ENCODE peak calls at places on chromosomes 1 and 21, in six cellular contexts. Q is HepG2, C is HCT116, G is H1, W is K562, Y is GM12878. D is an unnamed sample.

GRCh38 chr1:24535021-24535424 is 20.9 kb upstream of the NCMAP start:
- DNase-seq in Q (no peak), C (no peak), G (no peak), W (no peak), Y (no peak), D (no peak)

GRCh38 chr21:33892853-33893252 is 22.8 kb downstream of the ATP5PO start:
- DNase-seq in Q (peak; percentile 41), C (no peak), G (peak; percentile 64), W (peak; percentile 55), Y (no peak), D (peak; percentile 64)

GRCh38 chr1:184649500-184649899 is 105.2 kb downstream of the EDEM3 start:
- DNase-seq in Q (no peak), C (no peak), G (no peak), W (no peak), Y (peak; percentile 57), D (no peak)

GRCh38 chr21:36647279-36648093 is 51.4 kb upstream of the SIM2 start:
- DNase-seq in Q (peak; percentile 68), C (no peak), G (no peak), W (no peak), Y (no peak), D (no peak)

GRCh38 chr1:109923946-109924275 is 13.3 kb downstream of the CSF1 start:
- DNase-seq in Q (no peak), C (no peak), G (no peak), W (no peak), Y (no peak), D (no peak)

GRCh38 chr1:48776400-48777218 is at the start of gene BEND5:
- DNase-seq in Q (no peak), C (no peak), G (peak; percentile 47), W (no peak), Y (no peak), D (peak; percentile 70)

GRCh38 chr21:17051054-17051453 is 461.8 kb upstream of the CXADR start:
- DNase-seq in Q (no peak), C (no peak), G (no peak), W (no peak), Y (no peak), D (no peak)

GRCh38 chr1:37797750-37798345 is 4.2 kb downstream of the MANEAL start:
- DNase-seq in Q (no peak), C (no peak), G (no peak), W (no peak), Y (no peak), D (no peak)

GRCh38 chr1:85361106-85361505 is 84.7 kb upstream of the BCL10 start:
- DNase-seq in Q (peak; percentile 10), C (no peak), G (no peak), W (no peak), Y (no peak), D (no peak)

GRCh38 chr1:109161836-109162606 is 48.1 kb downstream of the ELAPOR1 start:
- DNase-seq in Q (no peak), C (no peak), G (no peak), W (no peak), Y (peak; percentile 58), D (no peak)

GRCh38 chr21:33951276-33952178 is 35.9 kb upstream of the ATP5PO start:
- DNase-seq in Q (no peak), C (no peak), G (no peak), W (no peak), Y (peak; percentile 45), D (no peak)

GRCh38 chr1:75786901-75787455 is 922 bp downstream of the RABGGTB start:
- DNase-seq in Q (no peak), C (no peak), G (no peak), W (no peak), Y (no peak), D (no peak)

GRCh38 chr1:205545991-205546390 is 41.5 kb downstream of the CDK18 start:
- DNase-seq in Q (no peak), C (no peak), G (no peak), W (no peak), Y (no peak), D (no peak)

GRCh38 chr1:247409869-247410544 is 6.0 kb upstream of the NLRP3 start:
- DNase-seq in Q (no peak), C (no peak), G (no peak), W (no peak), Y (peak; percentile 92), D (no peak)

GRCh38 chr1:234619794-234620247 is 9.8 kb upstream of the IRF2BP2 start:
- DNase-seq in Q (peak; percentile 97), C (no peak), G (no peak), W (no peak), Y (no peak), D (no peak)

GRCh38 chr1:201598973-201599372 is 60.0 kb downstream of the NAV1 start:
- DNase-seq in Q (no peak), C (no peak), G (no peak), W (no peak), Y (no peak), D (no peak)

GRCh38 chr21:27804515-27804914 is 837.6 kb upstream of the ADAMTS5 start:
- DNase-seq in Q (no peak), C (no peak), G (no peak), W (no peak), Y (no peak), D (no peak)

GRCh38 chr1:160576430-160576829 is 2.9 kb downstream of the CD84 start:
- DNase-seq in Q (no peak), C (no peak), G (no peak), W (no peak), Y (no peak), D (no peak)

GRCh38 chr1:199774433-199775089 is 252.9 kb upstream of the NR5A2 start:
- DNase-seq in Q (no peak), C (no peak), G (no peak), W (no peak), Y (no peak), D (no peak)

GRCh38 chr21:29678616-29679015 is 261.2 kb downstream of the GRIK1 start:
- DNase-seq in Q (no peak), C (no peak), G (no peak), W (no peak), Y (no peak), D (no peak)

GRCh38 chr1:213284626-213285025 is 233.6 kb downstream of the RPS6KC1 start:
- DNase-seq in Q (peak; percentile 6), C (no peak), G (no peak), W (no peak), Y (no peak), D (no peak)

GRCh38 chr1:1906185-1907097 is 8.6 kb upstream of the CALML6 start:
- DNase-seq in Q (peak; percentile 79), C (peak; percentile 71), G (no peak), W (peak; percentile 90), Y (no peak), D (no peak)

GRCh38 chr1:101262060-101262459 is 25.2 kb downstream of the S1PR1 start:
- DNase-seq in Q (no peak), C (no peak), G (no peak), W (no peak), Y (no peak), D (no peak)

GRCh38 chr1:101261629-101262028 is 24.8 kb downstream of the S1PR1 start:
- DNase-seq in Q (no peak), C (no peak), G (no peak), W (no peak), Y (no peak), D (no peak)

GRCh38 chr1:101264699-101265098 is 27.9 kb downstream of the S1PR1 start:
- DNase-seq in Q (no peak), C (no peak), G (no peak), W (no peak), Y (no peak), D (no peak)

GRCh38 chr1:101260531-101260930 is 23.7 kb downstream of the S1PR1 start:
- DNase-seq in Q (no peak), C (no peak), G (no peak), W (no peak), Y (no peak), D (no peak)

GRCh38 chr1:101262601-101263348 is 26.0 kb downstream of the S1PR1 start:
- DNase-seq in Q (no peak), C (no peak), G (no peak), W (no peak), Y (no peak), D (peak; percentile 33)
- TF ChIP-seq ZNF274 in Q (no peak), C (no peak), G (no peak), W (no peak), Y (no peak), D (no peak)

DNA sequence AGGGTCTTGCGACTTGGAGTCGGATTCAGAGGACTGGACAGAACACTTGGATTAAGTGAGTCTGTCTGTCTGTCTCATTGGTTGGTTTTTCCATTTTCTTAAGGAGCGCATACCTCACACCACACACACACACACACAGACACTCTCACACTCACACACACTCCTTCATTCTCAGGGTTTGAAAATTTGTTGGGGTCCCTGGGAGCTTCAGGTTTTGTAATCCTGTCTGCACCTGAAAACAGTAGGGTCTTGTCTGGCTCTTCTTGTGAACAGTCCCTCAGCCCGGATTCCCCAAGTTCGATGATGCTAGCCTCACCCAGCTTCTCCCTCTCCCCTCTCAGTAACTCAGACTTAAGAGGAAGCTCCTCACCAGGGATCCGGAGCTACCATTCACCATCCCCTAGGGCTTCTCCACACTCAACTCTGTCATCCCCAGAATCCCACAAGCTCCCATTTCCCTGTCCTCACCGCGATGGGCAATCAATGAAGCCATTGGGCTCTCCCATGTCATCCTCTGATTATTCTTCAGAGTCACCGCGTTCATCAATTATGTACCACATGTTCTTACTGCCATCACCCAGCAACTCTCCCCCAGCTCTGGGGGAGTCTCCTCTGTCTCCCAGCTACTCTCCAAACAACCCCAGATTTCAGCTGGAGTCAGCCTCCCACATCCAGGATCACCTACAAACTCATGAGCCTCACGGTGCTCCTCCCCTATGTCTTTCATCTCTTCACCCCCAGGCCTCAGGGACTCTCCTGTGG is 1530.9 kb upstream of the TPTE start:
- DNase-seq in Q (peak; percentile 94), C (no peak), G (no peak), W (no peak), Y (no peak), D (no peak)
- H3K9me3 ChIP-seq in Q (peaks cover 67% of the 10 kb centered on the region), C (peaks cover 30% of the 10 kb centered on the region), G (peaks cover 68% of the 10 kb centered on the region), W (no peaks in the 10 kb centered on the region), Y (no peaks in the 10 kb centered on the region), D (peaks cover 4% of the 10 kb centered on the region)

GRCh38 chr1:40782371-40782956 is 1.1 kb upstream of the KCNQ4 start:
- DNase-seq in Q (no peak), C (no peak), G (no peak), W (no peak), Y (no peak), D (no peak)
- H3K9ac ChIP-seq in Q (peak overlapping the region; percentile 33), C (peak overlapping the region; percentile 58), G (no peak overlapping the region), W (peak overlapping the region; percentile 16), Y (no peak overlapping the region), D (peak overlapping the region; percentile 80)

DNA sequence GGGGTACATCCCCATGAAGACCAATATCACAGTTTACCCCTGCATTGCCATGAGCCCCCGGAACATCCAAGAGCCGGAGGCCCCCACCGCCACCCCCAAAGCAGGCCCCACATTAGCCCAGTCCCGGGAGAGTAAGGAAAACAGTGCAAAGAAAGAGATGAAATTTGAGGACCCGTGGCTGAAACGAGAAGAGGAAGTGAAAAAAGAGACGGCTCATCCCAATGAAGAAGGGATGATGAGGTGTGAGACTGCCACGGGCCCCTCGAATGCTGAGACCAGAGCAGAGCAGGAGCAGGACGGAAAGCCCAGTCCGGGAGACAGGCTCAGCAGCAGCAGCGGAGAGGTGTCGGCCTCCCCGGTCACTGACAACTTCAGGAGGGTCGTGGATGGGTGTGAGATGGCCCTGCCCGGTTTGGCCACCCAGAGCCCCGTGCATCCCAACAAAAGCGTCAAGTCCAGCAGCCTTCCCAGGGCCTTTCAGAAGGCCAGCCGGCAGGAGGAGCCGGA is 532.4 kb downstream of the KIF26B start:
- DNase-seq in Q (no peak), C (no peak), G (no peak), W (no peak), Y (no peak), D (no peak)
- TF ChIP-seq ZNF274 in Q (no peak), C (no peak), G (no peak), W (no peak), Y (no peak), D (no peak)